ENCODE peak calls at places on chromosomes 16 and 17, in five cellular contexts. M is K562, N is GM23338, F is GM12878, D is HepG2. U is an unnamed sample.
A peak's percentile ranks its signal among the peaks of the same experiment; 100 is the strongest.

GRCh38 chr17:36773039-36773438 is 164.2 kb upstream of the LHX1 start:
- DNase-seq in N (peak; percentile 76), F (no peak), M (no peak), D (no peak), U (no peak)

GRCh38 chr16:58614212-58614611 is 15.4 kb downstream of the CNOT1 start:
- DNase-seq in N (no peak), F (no peak), M (no peak), D (no peak), U (no peak)

GRCh38 chr17:33725675-33726271 is 432.7 kb upstream of the ASIC2 start:
- DNase-seq in D (peak; percentile 24), N (peak; percentile 81), F (no peak), M (peak; percentile 66), U (peak; percentile 49)

GRCh38 chr17:14004927-14005630 is 64.2 kb upstream of the COX10 start:
- DNase-seq in D (no peak), M (no peak), F (no peak), N (no peak), U (no peak)

GRCh38 chr16:716250-716607 is 1.3 kb downstream of the METRN start:
- DNase-seq in N (peak; percentile 67), F (no peak), D (peak; percentile 80), M (peak; percentile 72), U (no peak)

GRCh38 chr17:1312261-1312870 is 32.9 kb downstream of the TRARG1 start:
- DNase-seq in N (peak; percentile 71), D (peak; percentile 13), M (peak; percentile 55), F (no peak), U (no peak)

GRCh38 chr17:48985436-48986245 is 11.5 kb upstream of the IGF2BP1 start:
- DNase-seq in F (no peak), D (no peak), N (no peak), M (no peak), U (no peak)

GRCh38 chr16:26511463-26511862 is 555.3 kb upstream of the C16orf82 start:
- DNase-seq in D (no peak), M (no peak), N (no peak), F (no peak), U (no peak)

GRCh38 chr16:75603241-75603640 is 19.8 kb downstream of the ADAT1 start:
- DNase-seq in N (no peak), M (no peak), D (no peak), F (no peak), U (no peak)

GRCh38 chr17:73541561-73541981 is 102.7 kb downstream of the SDK2 start:
- DNase-seq in F (no peak), D (no peak), M (no peak), N (no peak), U (no peak)

GRCh38 chr16:13392341-13392740 is 490.9 kb downstream of the SHISA9 start:
- DNase-seq in M (no peak), N (peak; percentile 24), D (no peak), F (no peak), U (no peak)
- TF ChIP-seq JUNB in M (no peak), N (no peak), D (no peak), F (no peak), U (no peak)

GRCh38 chr17:72445055-72445991 is 324.5 kb downstream of the SOX9 start:
- DNase-seq in F (no peak), N (no peak), D (peak; percentile 84), M (no peak), U (peak; percentile 76)
- TF ChIP-seq JUNB in F (no peak), N (no peak), D (no peak), M (no peak), U (no peak)

GRCh38 chr17:50635720-50636144 is 1.1 kb downstream of the ABCC3 start:
- DNase-seq in M (no peak), N (no peak), F (no peak), D (no peak), U (no peak)

GRCh38 chr17:50633683-50634082 is 998 bp upstream of the ABCC3 start:
- DNase-seq in M (no peak), N (no peak), F (no peak), D (no peak), U (no peak)

GRCh38 chr17:50632637-50633036 is 2.0 kb upstream of the ABCC3 start:
- DNase-seq in F (no peak), N (no peak), M (no peak), D (no peak), U (no peak)

GRCh38 chr17:50634915-50635719 is 436 bp downstream of the ABCC3 start:
- DNase-seq in D (no peak), N (peak; percentile 65), M (no peak), F (no peak), U (no peak)

DNA sequence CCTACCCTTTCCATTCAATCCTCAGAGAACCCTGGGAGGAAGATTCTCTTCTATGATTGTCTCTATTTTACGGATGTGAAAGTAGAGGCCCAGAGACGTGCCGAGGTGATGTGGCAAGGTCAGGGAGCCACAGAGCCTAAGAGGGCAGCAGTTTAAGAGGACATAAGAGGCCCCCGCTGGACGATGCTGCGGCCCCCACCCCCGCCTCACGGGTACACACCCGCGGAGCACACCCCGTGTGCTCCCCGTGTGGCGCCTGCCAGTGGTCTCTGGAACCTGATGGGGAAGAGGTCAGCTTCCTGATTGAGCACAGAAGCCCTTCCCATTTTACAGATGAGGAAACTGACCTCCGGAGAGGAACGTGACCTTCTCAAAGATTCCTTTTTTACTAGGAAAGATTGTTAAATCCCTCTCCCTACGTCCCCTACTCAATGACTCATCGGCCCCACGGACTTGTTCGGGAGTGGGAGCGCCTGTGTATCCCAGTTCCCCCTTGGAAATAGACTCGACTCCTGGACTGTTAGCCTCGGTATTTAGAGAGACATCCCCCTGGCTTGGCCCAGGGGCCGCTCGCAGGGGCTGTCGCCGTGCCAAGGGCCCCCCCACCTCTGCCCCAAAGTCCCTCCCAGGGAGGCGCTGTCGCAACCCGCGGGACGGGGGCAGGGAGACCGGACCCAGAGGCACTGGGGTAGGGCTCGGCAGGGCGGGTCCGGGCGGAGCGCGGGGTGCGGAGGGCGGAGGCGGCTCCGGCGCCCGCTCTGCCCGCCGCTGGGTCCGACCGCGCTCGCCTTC is at the start of gene ABCC3:
- DNase-seq in F (no peak), N (no peak), D (peak; percentile 56), M (no peak), U (peak; percentile 87)
- TF ChIP-seq JUNB in F (no peak), N (no peak), D (no peak), M (no peak), U (peak; percentile 74)

DNA sequence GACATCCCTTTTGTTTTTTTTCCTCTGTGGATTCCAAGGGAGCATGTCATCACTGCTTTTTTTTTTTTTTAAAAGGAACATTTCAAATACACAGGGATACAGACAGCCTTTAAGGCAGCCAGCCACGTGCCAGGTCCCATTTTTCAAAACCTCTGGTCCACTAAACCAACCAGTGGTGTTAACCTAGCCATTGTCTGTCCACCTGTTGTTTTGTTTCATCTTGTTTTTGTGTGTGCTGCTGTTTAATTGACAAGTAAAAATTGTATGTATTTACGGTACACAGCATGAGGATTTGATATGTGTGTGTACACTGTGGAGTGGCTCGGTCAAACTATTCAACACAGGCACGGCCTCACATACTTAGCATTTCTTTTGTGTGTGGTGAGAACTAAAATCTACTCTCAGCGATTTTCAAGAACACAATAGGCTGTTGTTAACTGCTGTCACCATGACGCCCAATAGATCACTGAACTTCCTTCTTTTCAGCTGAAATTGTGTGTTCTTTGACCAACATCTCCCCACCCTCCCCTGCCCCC is 19.2 kb downstream of the TMEM114 start:
- DNase-seq in N (peak; percentile 68), M (no peak), D (peak; percentile 94), F (no peak), U (peak; percentile 19)
- TF ChIP-seq JUNB in N (no peak), M (no peak), D (no peak), F (no peak), U (no peak)

GRCh38 chr16:82704369-82704768 is 77.6 kb downstream of the CDH13 start:
- DNase-seq in M (no peak), F (no peak), N (no peak), D (no peak), U (no peak)

GRCh38 chr16:82700541-82701240 is 73.9 kb downstream of the CDH13 start:
- DNase-seq in F (peak; percentile 12), M (no peak), D (no peak), N (no peak), U (no peak)

GRCh38 chr16:82699711-82700495 is 73.1 kb downstream of the CDH13 start:
- DNase-seq in D (no peak), N (no peak), F (no peak), M (no peak), U (no peak)

GRCh38 chr16:82701302-82702022 is 74.7 kb downstream of the CDH13 start:
- DNase-seq in F (no peak), D (no peak), N (no peak), M (no peak), U (no peak)

GRCh38 chr16:82703156-82703555 is 76.4 kb downstream of the CDH13 start:
- DNase-seq in N (no peak), F (no peak), M (no peak), D (no peak), U (no peak)
- TF ChIP-seq JUNB in N (no peak), F (no peak), M (no peak), D (no peak), U (no peak)

GRCh38 chr16:15898654-15899053 is 10.3 kb upstream of the CEP20 start:
- DNase-seq in M (no peak), N (no peak), F (no peak), D (no peak), U (no peak)

GRCh38 chr16:15900901-15901465 is 12.6 kb upstream of the CEP20 start:
- DNase-seq in M (no peak), N (no peak), D (no peak), F (no peak), U (no peak)

GRCh38 chr16:15900357-15900756 is 12.0 kb upstream of the CEP20 start:
- DNase-seq in F (no peak), M (no peak), D (no peak), N (no peak), U (no peak)

GRCh38 chr16:15897834-15898254 is 9.4 kb upstream of the CEP20 start:
- DNase-seq in N (no peak), F (peak; percentile 76), D (no peak), M (peak; percentile 55), U (no peak)

GRCh38 chr16:15899538-15900100 is 11.2 kb upstream of the CEP20 start:
- DNase-seq in F (peak; percentile 65), N (no peak), M (peak; percentile 75), D (peak; percentile 95), U (peak; percentile 95)
- TF ChIP-seq JUNB in F (peak; percentile 95), N (no peak), M (peak; percentile 65), D (no peak), U (peak; percentile 88)

GRCh38 chr17:57906910-57907309 is 48.3 kb downstream of the CUEDC1 start:
- DNase-seq in F (no peak), D (peak; percentile 88), N (peak; percentile 74), M (peak; percentile 24), U (no peak)
- TF ChIP-seq JUNB in F (no peak), D (no peak), N (no peak), M (no peak), U (no peak)

U was measured in A549.